ENCODE peak calls at places on chromosomes 1 and 21, in ten cellular contexts. M is stomach, L is astrocyte of the cerebellum, D is psoas muscle, T is fibroblast of lung, S is AG04449, F is HCT116, X is HL-60, G is left lung, C is spleen. I is an unnamed sample.

GRCh38 chr1:179529482-179529881 is 46.3 kb downstream of the NPHS2 start:
- DNase-seq in D (no peak), X (no peak), F (no peak), G (no peak), T (no peak), M (no peak), C (no peak), S (no peak), L (no peak), I (no peak)

GRCh38 chr21:39715804-39716397 is 29.1 kb upstream of the IGSF5 start:
- DNase-seq in X (peak; percentile 38), G (no peak), T (peak; percentile 21), D (no peak), M (peak; percentile 65), L (peak; percentile 24), F (peak; percentile 28), C (no peak), S (no peak), I (no peak)

GRCh38 chr1:17952506-17952905 is 155.1 kb upstream of the IGSF21 start:
- DNase-seq in T (no peak), M (no peak), X (no peak), F (no peak), C (no peak), L (no peak), S (no peak), D (no peak), G (no peak), I (no peak)

GRCh38 chr1:109719337-109719837 is 7.3 kb downstream of the GSTM5 start:
- DNase-seq in C (no peak), X (no peak), T (peak; percentile 51), G (no peak), M (no peak), D (no peak), S (no peak), L (no peak), F (no peak), I (no peak)

GRCh38 chr1:25854554-25854953 is 4.7 kb downstream of the AUNIP start:
- DNase-seq in D (no peak), C (no peak), F (no peak), T (no peak), S (no peak), G (no peak), X (no peak), M (no peak), L (no peak), I (no peak)

GRCh38 chr21:46472246-46472645 is 13.6 kb downstream of the DIP2A start:
- DNase-seq in F (no peak), M (no peak), C (no peak), G (no peak), D (no peak), X (peak; percentile 79), T (no peak), S (no peak), L (no peak), I (no peak)

GRCh38 chr1:219271914-219272545 is 98.4 kb downstream of the LYPLAL1 start:
- DNase-seq in M (no peak), C (no peak), T (peak; percentile 76), L (peak; percentile 26), D (no peak), S (no peak), X (no peak), F (no peak), G (no peak), I (no peak)

GRCh38 chr1:177206831-177207230 is 36.1 kb downstream of the BRINP2 start:
- DNase-seq in G (no peak), F (no peak), M (no peak), X (no peak), L (no peak), T (peak; percentile 13), S (peak; percentile 44), C (no peak), D (no peak), I (no peak)

GRCh38 chr1:52424238-52424637 is 19.8 kb downstream of the PRPF38A start:
- DNase-seq in X (peak; percentile 73), M (no peak), L (no peak), T (no peak), S (no peak), F (no peak), C (no peak), D (no peak), G (no peak), I (no peak)

GRCh38 chr1:26761217-26761616 is 26.5 kb upstream of the PIGV start:
- DNase-seq in D (no peak), C (no peak), G (no peak), M (no peak), L (no peak), T (no peak), S (no peak), X (no peak), F (no peak), I (no peak)

GRCh38 chr1:241711326-241711725 is 59.2 kb downstream of the WDR64 start:
- DNase-seq in D (no peak), X (peak; percentile 9), T (no peak), S (no peak), G (no peak), C (no peak), L (no peak), F (no peak), M (no peak), I (no peak)

GRCh38 chr1:28719332-28719619 is 17.5 kb upstream of the YTHDF2 start:
- DNase-seq in D (no peak), G (no peak), M (no peak), X (no peak), S (no peak), F (no peak), T (no peak), C (no peak), L (no peak), I (no peak)

GRCh38 chr1:28718166-28718565 is 18.6 kb upstream of the YTHDF2 start:
- DNase-seq in S (no peak), G (no peak), T (no peak), F (no peak), D (no peak), X (no peak), C (no peak), M (no peak), L (no peak), I (no peak)

GRCh38 chr1:28718601-28719331 is 18.0 kb upstream of the YTHDF2 start:
- DNase-seq in C (no peak), S (no peak), M (no peak), T (peak; percentile 64), G (no peak), X (no peak), L (no peak), D (no peak), F (no peak), I (no peak)

GRCh38 chr1:28716336-28716735 is 20.4 kb upstream of the YTHDF2 start:
- DNase-seq in S (no peak), L (no peak), C (no peak), D (no peak), X (no peak), G (no peak), F (no peak), M (no peak), T (no peak), I (no peak)

GRCh38 chr1:28720376-28720775 is 16.4 kb upstream of the YTHDF2 start:
- DNase-seq in F (no peak), X (no peak), C (no peak), L (no peak), D (no peak), T (no peak), M (no peak), G (no peak), S (no peak), I (no peak)
- H3K4me3 ChIP-seq in F (no peak overlapping the region), X (no peak overlapping the region), C (no peak overlapping the region), L (no peak overlapping the region), D (no peak overlapping the region), T (no peak overlapping the region), M (no peak overlapping the region), G (no peak overlapping the region), S (no peak overlapping the region), I (no peak overlapping the region)

GRCh38 chr1:117150316-117150715 is 28.8 kb upstream of the TRIM45 start:
- DNase-seq in L (no peak), C (no peak), F (no peak), G (no peak), S (no peak), D (no peak), T (no peak), X (no peak), M (no peak), I (no peak)
- TF ChIP-seq CTCF in L (no peak), C (no peak), F (no peak), G (no peak), S (no peak), D (no peak), T (no peak), X (no peak), M (no peak), I (peak; percentile 40)

GRCh38 chr1:19191811-19192210 is 18.3 kb downstream of the UBR4 start:
- DNase-seq in D (no peak), F (no peak), L (no peak), S (no peak), G (no peak), C (no peak), T (no peak), X (no peak), M (no peak), I (no peak)

GRCh38 chr1:19197849-19198248 is 12.2 kb downstream of the UBR4 start:
- DNase-seq in X (no peak), C (no peak), M (no peak), D (no peak), T (no peak), L (no peak), S (no peak), G (no peak), F (no peak), I (no peak)

GRCh38 chr1:19190468-19190867 is 19.6 kb downstream of the UBR4 start:
- DNase-seq in C (no peak), X (no peak), S (no peak), D (no peak), G (no peak), F (no peak), L (no peak), T (no peak), M (no peak), I (no peak)

GRCh38 chr1:19189270-19189669 is 20.8 kb downstream of the UBR4 start:
- DNase-seq in T (no peak), S (no peak), D (no peak), L (no peak), G (no peak), C (no peak), X (no peak), F (no peak), M (no peak), I (no peak)

GRCh38 chr1:19193004-19193403 is 17.1 kb downstream of the UBR4 start:
- DNase-seq in D (no peak), C (no peak), X (no peak), G (no peak), F (no peak), M (no peak), L (no peak), S (no peak), T (no peak), I (no peak)
- H3K4me3 ChIP-seq in D (no peak overlapping the region), C (no peak overlapping the region), X (no peak overlapping the region), G (no peak overlapping the region), F (no peak overlapping the region), M (no peak overlapping the region), L (no peak overlapping the region), S (no peak overlapping the region), T (no peak overlapping the region), I (no peak overlapping the region)

DNA sequence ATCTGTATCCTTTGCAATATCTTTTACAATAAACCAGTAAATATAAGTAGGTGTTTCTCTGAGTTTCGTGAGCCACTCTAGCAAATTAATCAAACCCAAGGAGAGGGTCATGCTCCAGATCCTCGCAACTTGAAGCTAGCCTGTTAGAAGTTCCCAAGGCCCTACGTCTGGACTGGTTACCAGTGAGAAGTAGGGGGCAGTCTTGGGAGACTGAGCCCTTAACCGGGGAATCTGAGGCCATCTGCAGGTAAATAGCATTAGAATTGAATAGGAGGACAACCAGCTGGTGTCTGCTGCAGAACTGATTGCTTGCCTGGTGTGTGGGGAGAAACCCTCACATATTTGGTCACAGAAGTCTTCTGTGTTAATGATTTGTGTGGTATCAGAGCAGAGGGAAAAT is 190.5 kb downstream of the RYR2 start:
- DNase-seq in X (no peak), D (no peak), G (no peak), C (no peak), S (no peak), L (no peak), M (no peak), F (no peak), T (no peak), I (no peak)
- TF ChIP-seq CTCF in X (no peak), D (no peak), G (no peak), C (no peak), S (no peak), L (no peak), M (no peak), F (no peak), T (no peak), I (no peak)

I was measured in epithelial cell of proximal tubule.